ENCODE peak calls at places on chromosomes 3 and 15, in five cellular contexts. Z is ureter; L is activated CD8-positive, alpha-beta memory T cell treated with anti-CD3 and anti-CD28 coated beads, Interleukin-2, amount 50 U/mL, for 4 hours; C is nephron progenitor cell; H is upper lobe of right lung. S is an unnamed sample.

GRCh38 chr3:158912621-158913020 is 110.8 kb downstream of the MFSD1 start:
- DNase-seq in Z (no peak), L (no peak), C (no peak), H (no peak), S (no peak)

GRCh38 chr3:126491221-126492013 is 15.7 kb upstream of the ZXDC start:
- DNase-seq in Z (no peak), L (no peak), C (no peak), H (no peak), S (peak)

GRCh38 chr15:85542895-85543331 is 162.5 kb downstream of the AKAP13 start:
- DNase-seq in Z (no peak), L (no peak), C (no peak), H (no peak), S (no peak)

GRCh38 chr3:104396974-104397669 is 969.6 kb upstream of the ALCAM start:
- DNase-seq in Z (no peak), L (no peak), C (no peak), H (no peak), S (no peak)

GRCh38 chr3:143827425-143827824 is 20.8 kb downstream of the SLC9A9 start:
- DNase-seq in Z (no peak), L (no peak), C (no peak), H (no peak), S (no peak)

GRCh38 chr15:36359286-36359685 is 220.1 kb upstream of the CDIN1 start:
- DNase-seq in Z (no peak), L (no peak), C (no peak), H (no peak), S (no peak)

GRCh38 chr15:80512729-80513670 is 108.8 kb downstream of the ARNT2 start:
- DNase-seq in Z (no peak), L (no peak), C (no peak), H (no peak), S (no peak)

GRCh38 chr15:45618813-45619212 is 16.0 kb upstream of the SQOR start:
- DNase-seq in Z (no peak), L (no peak), C (peak), H (no peak), S (no peak)

GRCh38 chr15:52699457-52699856 is 20.3 kb upstream of the ATOSA start:
- DNase-seq in Z (no peak), L (no peak), C (no peak), H (no peak), S (no peak)

GRCh38 chr3:10542518-10542917 is 37.1 kb upstream of the ATP2B2 start:
- DNase-seq in Z (no peak), L (no peak), C (no peak), H (no peak), S (no peak)

GRCh38 chr3:114634635-114635034 is 340.8 kb downstream of the TIGIT start:
- DNase-seq in Z (no peak), L (no peak), C (no peak), H (no peak), S (no peak)

GRCh38 chr3:179404307-179404706 is 47.0 kb downstream of the GNB4 start:
- DNase-seq in Z (no peak), L (no peak), C (no peak), H (no peak), S (no peak)

GRCh38 chr15:101424984-101425383 is 64.5 kb downstream of the PCSK6 start:
- DNase-seq in Z (no peak), L (no peak), C (no peak), H (no peak), S (no peak)

GRCh38 chr3:142489572-142490323 is 41.9 kb upstream of the XRN1 start:
- DNase-seq in Z (no peak), L (no peak), C (no peak), H (no peak), S (no peak)

GRCh38 chr3:119913021-119913420 is 131.1 kb downstream of the NR1I2 start:
- DNase-seq in Z (no peak), L (no peak), C (no peak), H (no peak), S (no peak)

GRCh38 chr3:49619649-49620048 is 54.5 kb upstream of the APEH start:
- DNase-seq in Z (no peak), L (no peak), C (no peak), H (no peak), S (no peak)

GRCh38 chr3:50661321-50661837 is 13.3 kb upstream of the DOCK3 start:
- DNase-seq in Z (no peak), L (no peak), C (no peak), H (peak), S (no peak)

S was measured in heart left ventricle.